ENCODE peak calls at places on chromosomes 2 and 18, in nine cellular contexts. One of them, this sample, is unnamed.

GRCh38 chr2:98634406-98635092 is 26.2 kb downstream of the UNC50 start:
- DNase-seq in H9: peak
- DNase-seq in endothelial cell: peak
- DNase-seq in left lung: no peak
- DNase-seq in uterus: no peak
- DNase-seq in coronary artery: no peak
- DNase-seq in BJ: no peak
- DNase-seq in upper lobe of right lung: no peak
- DNase-seq in hepatocyte: no peak
- DNase-seq in this sample: no peak

GRCh38 chr2:118678985-118679384 is 168.5 kb downstream of the EN1 start:
- DNase-seq in H9: no peak
- DNase-seq in endothelial cell: no peak
- DNase-seq in left lung: no peak
- DNase-seq in uterus: no peak
- DNase-seq in coronary artery: no peak
- DNase-seq in BJ: no peak
- DNase-seq in upper lobe of right lung: no peak
- DNase-seq in hepatocyte: no peak
- DNase-seq in this sample: no peak

GRCh38 chr2:223469270-223470057 is 132.7 kb downstream of the SCG2 start:
- DNase-seq in H9: no peak
- DNase-seq in endothelial cell: no peak
- DNase-seq in left lung: no peak
- DNase-seq in uterus: peak
- DNase-seq in coronary artery: no peak
- DNase-seq in BJ: peak
- DNase-seq in upper lobe of right lung: no peak
- DNase-seq in hepatocyte: peak
- DNase-seq in this sample: peak

GRCh38 chr2:168944065-168944464 is 43.0 kb downstream of the G6PC2 start:
- DNase-seq in H9: peak
- DNase-seq in endothelial cell: peak
- DNase-seq in left lung: no peak
- DNase-seq in uterus: no peak
- DNase-seq in coronary artery: no peak
- DNase-seq in BJ: no peak
- DNase-seq in upper lobe of right lung: no peak
- DNase-seq in hepatocyte: no peak
- DNase-seq in this sample: no peak

GRCh38 chr2:95060446-95061118 is 35.1 kb downstream of the MAL start:
- DNase-seq in H9: peak
- DNase-seq in endothelial cell: no peak
- DNase-seq in left lung: no peak
- DNase-seq in uterus: no peak
- DNase-seq in coronary artery: peak
- DNase-seq in BJ: no peak
- DNase-seq in upper lobe of right lung: no peak
- DNase-seq in hepatocyte: no peak
- DNase-seq in this sample: no peak

GRCh38 chr2:237894986-237895543 is 35.6 kb downstream of the RAMP1 start:
- DNase-seq in H9: no peak
- DNase-seq in endothelial cell: no peak
- DNase-seq in left lung: no peak
- DNase-seq in uterus: peak
- DNase-seq in coronary artery: no peak
- DNase-seq in BJ: no peak
- DNase-seq in upper lobe of right lung: peak
- DNase-seq in hepatocyte: no peak
- DNase-seq in this sample: no peak

GRCh38 chr2:173999272-173999671 is 34.1 kb upstream of the SP3 start:
- DNase-seq in H9: no peak
- DNase-seq in endothelial cell: no peak
- DNase-seq in left lung: no peak
- DNase-seq in uterus: no peak
- DNase-seq in coronary artery: no peak
- DNase-seq in BJ: no peak
- DNase-seq in upper lobe of right lung: no peak
- DNase-seq in hepatocyte: no peak
- DNase-seq in this sample: no peak

GRCh38 chr2:84694088-84694622 is 177.9 kb downstream of the DNAH6 start:
- DNase-seq in H9: no peak
- DNase-seq in endothelial cell: no peak
- DNase-seq in left lung: no peak
- DNase-seq in uterus: no peak
- DNase-seq in coronary artery: no peak
- DNase-seq in BJ: no peak
- DNase-seq in upper lobe of right lung: no peak
- DNase-seq in hepatocyte: peak
- DNase-seq in this sample: no peak

GRCh38 chr2:24827321-24828261 is 34.4 kb downstream of the CENPO start:
- DNase-seq in H9: peak
- DNase-seq in endothelial cell: peak
- DNase-seq in left lung: no peak
- DNase-seq in uterus: peak
- DNase-seq in coronary artery: peak
- DNase-seq in BJ: peak
- DNase-seq in upper lobe of right lung: peak
- DNase-seq in hepatocyte: peak
- DNase-seq in this sample: peak

GRCh38 chr18:25921677-25922421 is 168.6 kb downstream of the SS18 start:
- DNase-seq in H9: peak
- DNase-seq in endothelial cell: peak
- DNase-seq in left lung: no peak
- DNase-seq in uterus: no peak
- DNase-seq in coronary artery: no peak
- DNase-seq in BJ: no peak
- DNase-seq in upper lobe of right lung: no peak
- DNase-seq in hepatocyte: peak
- DNase-seq in this sample: no peak
- TF ChIP-seq CTCF in H9: peak
- TF ChIP-seq CTCF in endothelial cell: peak
- TF ChIP-seq CTCF in left lung: peak
- TF ChIP-seq CTCF in uterus: no peak
- TF ChIP-seq CTCF in coronary artery: no peak
- TF ChIP-seq CTCF in BJ: peak
- TF ChIP-seq CTCF in upper lobe of right lung: peak
- TF ChIP-seq CTCF in hepatocyte: peak
- TF ChIP-seq CTCF in this sample: no peak

GRCh38 chr2:182913064-182913463 is 46.6 kb upstream of the FRZB start:
- DNase-seq in H9: no peak
- DNase-seq in endothelial cell: no peak
- DNase-seq in left lung: no peak
- DNase-seq in uterus: no peak
- DNase-seq in coronary artery: no peak
- DNase-seq in BJ: no peak
- DNase-seq in upper lobe of right lung: no peak
- DNase-seq in hepatocyte: no peak
- DNase-seq in this sample: no peak
- TF ChIP-seq CTCF in H9: no peak
- TF ChIP-seq CTCF in endothelial cell: no peak
- TF ChIP-seq CTCF in left lung: no peak
- TF ChIP-seq CTCF in uterus: no peak
- TF ChIP-seq CTCF in coronary artery: no peak
- TF ChIP-seq CTCF in BJ: no peak
- TF ChIP-seq CTCF in upper lobe of right lung: no peak
- TF ChIP-seq CTCF in hepatocyte: no peak
- TF ChIP-seq CTCF in this sample: no peak

DNA sequence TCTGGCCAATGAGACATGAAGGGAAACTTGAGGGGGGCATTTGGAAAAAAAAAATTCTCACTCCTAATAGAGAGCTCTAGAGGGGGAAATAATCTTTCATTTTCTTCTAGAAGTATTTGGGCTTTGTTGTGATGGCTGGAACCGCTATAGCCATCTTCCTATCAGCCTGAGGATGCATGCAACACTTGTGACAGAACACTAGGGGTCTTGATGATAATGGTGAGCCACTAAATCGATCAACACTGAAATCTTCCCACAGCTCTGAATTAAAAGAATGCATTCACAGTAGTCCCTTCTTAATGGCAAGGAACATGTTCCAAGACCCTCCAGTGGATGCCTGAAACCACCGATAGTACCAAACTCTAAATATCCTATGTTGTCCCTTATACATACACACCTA is 325.3 kb downstream of the LNPK start:
- DNase-seq in H9: no peak
- DNase-seq in endothelial cell: no peak
- DNase-seq in left lung: no peak
- DNase-seq in uterus: no peak
- DNase-seq in coronary artery: no peak
- DNase-seq in BJ: no peak
- DNase-seq in upper lobe of right lung: no peak
- DNase-seq in hepatocyte: no peak
- DNase-seq in this sample: no peak
- TF ChIP-seq CTCF in H9: peak
- TF ChIP-seq CTCF in endothelial cell: peak
- TF ChIP-seq CTCF in left lung: no peak
- TF ChIP-seq CTCF in uterus: no peak
- TF ChIP-seq CTCF in coronary artery: no peak
- TF ChIP-seq CTCF in BJ: no peak
- TF ChIP-seq CTCF in upper lobe of right lung: no peak
- TF ChIP-seq CTCF in hepatocyte: no peak
- TF ChIP-seq CTCF in this sample: no peak

DNA sequence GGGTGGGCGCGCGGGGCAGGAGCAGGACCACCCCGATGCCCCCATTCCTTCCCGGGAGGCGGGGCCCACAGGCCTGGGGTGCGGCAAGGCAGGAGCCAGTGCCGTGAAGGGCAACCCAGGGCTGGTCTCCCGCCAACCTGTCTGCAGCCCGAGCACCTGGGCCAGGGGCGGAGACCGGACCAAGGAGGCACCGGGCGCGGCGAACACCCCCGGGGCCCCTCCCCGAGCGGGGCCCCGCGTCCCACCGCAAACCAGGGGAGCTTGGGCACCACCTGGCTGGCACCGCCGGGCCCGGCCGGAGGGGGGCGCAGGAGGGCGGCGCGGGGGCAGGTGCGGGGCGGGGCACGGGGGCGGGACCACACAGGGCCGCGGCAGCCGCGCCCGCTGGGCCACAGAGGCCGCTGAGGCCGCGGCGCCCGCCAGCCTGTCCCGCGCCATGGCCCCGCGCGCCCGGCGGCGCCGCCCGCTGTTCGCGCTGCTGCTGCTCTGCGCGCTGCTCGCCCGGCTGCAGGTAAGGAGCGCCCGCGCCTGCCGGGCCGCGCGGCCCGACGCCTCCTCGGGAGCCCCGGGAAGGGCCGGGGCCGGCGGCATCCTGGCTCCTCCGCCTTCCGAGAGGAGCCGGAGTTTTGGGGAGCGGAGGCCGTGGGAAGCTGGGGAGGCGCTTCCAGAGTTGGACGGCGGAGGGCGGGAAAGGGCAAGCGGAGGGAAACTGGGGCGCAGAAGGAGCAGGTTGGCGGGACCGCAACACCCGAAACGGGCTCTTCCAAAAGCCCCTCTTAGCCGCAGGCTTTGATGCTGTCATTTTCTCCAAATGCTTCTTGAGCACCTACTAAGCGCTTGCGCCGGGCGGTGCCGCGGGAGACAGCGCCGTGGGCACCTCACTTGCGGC is at the start of gene TNFRSF11A:
- DNase-seq in H9: peak
- DNase-seq in endothelial cell: peak
- DNase-seq in left lung: peak
- DNase-seq in uterus: no peak
- DNase-seq in coronary artery: no peak
- DNase-seq in BJ: no peak
- DNase-seq in upper lobe of right lung: peak
- DNase-seq in hepatocyte: peak
- DNase-seq in this sample: no peak
- TF ChIP-seq CTCF in H9: peak
- TF ChIP-seq CTCF in endothelial cell: peak
- TF ChIP-seq CTCF in left lung: no peak
- TF ChIP-seq CTCF in uterus: no peak
- TF ChIP-seq CTCF in coronary artery: no peak
- TF ChIP-seq CTCF in BJ: no peak
- TF ChIP-seq CTCF in upper lobe of right lung: peak
- TF ChIP-seq CTCF in hepatocyte: peak
- TF ChIP-seq CTCF in this sample: no peak

GRCh38 chr18:63511285-63511684 is 30.9 kb upstream of the SERPINB12 start:
- DNase-seq in H9: peak
- DNase-seq in endothelial cell: peak
- DNase-seq in left lung: no peak
- DNase-seq in uterus: no peak
- DNase-seq in coronary artery: no peak
- DNase-seq in BJ: no peak
- DNase-seq in upper lobe of right lung: no peak
- DNase-seq in hepatocyte: peak
- DNase-seq in this sample: no peak
- TF ChIP-seq CTCF in H9: peak
- TF ChIP-seq CTCF in endothelial cell: peak
- TF ChIP-seq CTCF in left lung: peak
- TF ChIP-seq CTCF in uterus: peak
- TF ChIP-seq CTCF in coronary artery: no peak
- TF ChIP-seq CTCF in BJ: peak
- TF ChIP-seq CTCF in upper lobe of right lung: peak
- TF ChIP-seq CTCF in hepatocyte: peak
- TF ChIP-seq CTCF in this sample: no peak

DNA sequence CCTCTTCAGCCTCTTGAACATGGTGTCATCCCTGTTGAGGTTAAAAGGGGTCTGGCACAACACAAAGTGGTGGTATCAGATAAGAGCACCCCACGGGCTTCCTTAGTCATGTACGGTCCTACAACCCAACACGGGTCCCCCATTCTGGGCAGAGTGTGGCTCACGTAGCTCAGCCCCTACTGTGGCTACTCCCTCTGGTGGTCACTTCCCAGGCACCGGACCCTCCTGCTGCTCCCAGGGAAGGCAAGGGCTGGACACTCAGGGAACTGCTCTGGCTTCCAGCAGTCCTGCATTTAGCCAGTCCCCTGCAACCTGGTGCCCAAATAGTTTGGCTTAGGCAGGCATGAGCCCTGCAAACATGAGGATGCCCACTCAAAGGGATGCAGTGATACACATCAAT is 58.6 kb downstream of the GALNT14 start:
- DNase-seq in H9: peak
- DNase-seq in endothelial cell: peak
- DNase-seq in left lung: no peak
- DNase-seq in uterus: no peak
- DNase-seq in coronary artery: no peak
- DNase-seq in BJ: no peak
- DNase-seq in upper lobe of right lung: no peak
- DNase-seq in hepatocyte: no peak
- DNase-seq in this sample: no peak
- TF ChIP-seq CTCF in H9: peak
- TF ChIP-seq CTCF in endothelial cell: peak
- TF ChIP-seq CTCF in left lung: no peak
- TF ChIP-seq CTCF in uterus: no peak
- TF ChIP-seq CTCF in coronary artery: no peak
- TF ChIP-seq CTCF in BJ: no peak
- TF ChIP-seq CTCF in upper lobe of right lung: no peak
- TF ChIP-seq CTCF in hepatocyte: peak
- TF ChIP-seq CTCF in this sample: no peak

GRCh38 chr2:233492078-233492477 is 74.5 kb downstream of the USP40 start:
- DNase-seq in H9: no peak
- DNase-seq in endothelial cell: no peak
- DNase-seq in left lung: no peak
- DNase-seq in uterus: no peak
- DNase-seq in coronary artery: no peak
- DNase-seq in BJ: no peak
- DNase-seq in upper lobe of right lung: no peak
- DNase-seq in hepatocyte: no peak
- DNase-seq in this sample: no peak
- TF ChIP-seq CTCF in H9: no peak
- TF ChIP-seq CTCF in endothelial cell: no peak
- TF ChIP-seq CTCF in left lung: no peak
- TF ChIP-seq CTCF in uterus: no peak
- TF ChIP-seq CTCF in coronary artery: no peak
- TF ChIP-seq CTCF in BJ: no peak
- TF ChIP-seq CTCF in upper lobe of right lung: no peak
- TF ChIP-seq CTCF in hepatocyte: no peak
- TF ChIP-seq CTCF in this sample: no peak